ENCODE peak calls at places on chromosomes 11 and 22, in four cellular contexts. S is stimulated activated naive CD8-positive, alpha-beta T cell treated with anti-CD3 and anti-CD28 coated beads, Interleukin-15, Interleukin-2, amounts not matched to agents 100 U/mL and 50 U/mL, for 24 hours; N is left colon; K is body of pancreas. E is an unnamed sample.

GRCh38 chr11:122998727-122999370 is 17.2 kb upstream of the BSX start:
- DNase-seq in S (no peak), N (no peak), K (no peak), E (no peak)

GRCh38 chr11:86365566-86365965 is 9.1 kb upstream of the CCDC81 start:
- DNase-seq in S (no peak), N (no peak), K (no peak), E (no peak)

GRCh38 chr11:28618426-28618825 is 510.2 kb downstream of the METTL15 start:
- DNase-seq in S (no peak), N (no peak), K (no peak), E (no peak)

GRCh38 chr11:130260735-130261134 is 54.0 kb downstream of the ZBTB44 start:
- DNase-seq in S (no peak), N (no peak), K (no peak), E (no peak)

GRCh38 chr11:76610871-76611475 is 59.6 kb downstream of the LRRC32 start:
- DNase-seq in S (no peak), N (no peak), K (no peak), E (no peak)

GRCh38 chr11:36010010-36010740 is 66.3 kb downstream of the LDLRAD3 start:
- DNase-seq in S (no peak), N (no peak), K (no peak), E (no peak)

GRCh38 chr11:66341502-66342126 is 3.3 kb downstream of the BRMS1 start:
- DNase-seq in S (no peak), N (no peak), K (no peak), E (no peak)

GRCh38 chr22:17968126-17968525 is 56.2 kb downstream of the MICAL3 start:
- DNase-seq in S (no peak), N (no peak), K (no peak), E (no peak)

GRCh38 chr22:35155403-35156025 is 89.6 kb downstream of the ISX start:
- DNase-seq in S (no peak), N (no peak), K (no peak), E (no peak)

GRCh38 chr11:61749607-61750217 is 2.7 kb upstream of the MYRF start:
- DNase-seq in S (no peak), N (no peak), K (no peak), E (no peak)

GRCh38 chr22:29470159-29470855 is 9.7 kb upstream of the NEFH start:
- DNase-seq in S (peak; percentile 89), N (peak; percentile 81), K (peak; percentile 63), E (peak; percentile 85)